ENCODE peak calls at places on chromosomes 5 and 9, in ten cellular contexts. One of them, this sample, is unnamed.

GRCh38 chr5:175275748-175276147 is 168.2 kb downstream of the DRD1 start:
- DNase-seq in thoracic aorta: no peak
- DNase-seq in AG04450: no peak
- DNase-seq in endothelial cell: no peak
- DNase-seq in tibial nerve: no peak
- DNase-seq in prostate gland: no peak
- DNase-seq in upper lobe of right lung: no peak
- DNase-seq in uterus: no peak
- DNase-seq in transverse colon: no peak
- DNase-seq in A549: no peak
- DNase-seq in this sample: no peak

GRCh38 chr5:39399135-39400036 is 25.4 kb downstream of the DAB2 start:
- DNase-seq in transverse colon: no peak
- DNase-seq in tibial nerve: peak
- DNase-seq in upper lobe of right lung: no peak
- DNase-seq in A549: peak
- DNase-seq in uterus: no peak
- DNase-seq in thoracic aorta: no peak
- DNase-seq in prostate gland: no peak
- DNase-seq in endothelial cell: no peak
- DNase-seq in AG04450: peak
- DNase-seq in this sample: no peak

GRCh38 chr9:94882953-94883641 is 156.6 kb downstream of the AOPEP start:
- DNase-seq in AG04450: no peak
- DNase-seq in thoracic aorta: no peak
- DNase-seq in prostate gland: no peak
- DNase-seq in uterus: no peak
- DNase-seq in A549: no peak
- DNase-seq in transverse colon: no peak
- DNase-seq in tibial nerve: no peak
- DNase-seq in endothelial cell: no peak
- DNase-seq in upper lobe of right lung: no peak
- DNase-seq in this sample: no peak

GRCh38 chr5:133357758-133358157 is 254.6 kb downstream of the FSTL4 start:
- DNase-seq in thoracic aorta: no peak
- DNase-seq in endothelial cell: no peak
- DNase-seq in A549: no peak
- DNase-seq in uterus: no peak
- DNase-seq in transverse colon: no peak
- DNase-seq in AG04450: no peak
- DNase-seq in prostate gland: no peak
- DNase-seq in upper lobe of right lung: no peak
- DNase-seq in tibial nerve: no peak
- DNase-seq in this sample: peak

GRCh38 chr9:104747565-104748358 is at the start of gene NIPSNAP3A:
- DNase-seq in A549: peak
- DNase-seq in thoracic aorta: no peak
- DNase-seq in upper lobe of right lung: peak
- DNase-seq in AG04450: peak
- DNase-seq in endothelial cell: peak
- DNase-seq in prostate gland: peak
- DNase-seq in tibial nerve: peak
- DNase-seq in transverse colon: peak
- DNase-seq in uterus: peak
- DNase-seq in this sample: peak

GRCh38 chr5:150309101-150309897 is 6.6 kb upstream of the ARSI start:
- DNase-seq in upper lobe of right lung: no peak
- DNase-seq in AG04450: no peak
- DNase-seq in endothelial cell: no peak
- DNase-seq in transverse colon: no peak
- DNase-seq in thoracic aorta: no peak
- DNase-seq in prostate gland: no peak
- DNase-seq in tibial nerve: no peak
- DNase-seq in A549: no peak
- DNase-seq in uterus: no peak
- DNase-seq in this sample: no peak

GRCh38 chr5:79702606-79703380 is 13.2 kb downstream of the CMYA5 start:
- DNase-seq in AG04450: no peak
- DNase-seq in tibial nerve: no peak
- DNase-seq in A549: peak
- DNase-seq in endothelial cell: peak
- DNase-seq in upper lobe of right lung: no peak
- DNase-seq in transverse colon: no peak
- DNase-seq in thoracic aorta: no peak
- DNase-seq in prostate gland: no peak
- DNase-seq in uterus: no peak
- DNase-seq in this sample: no peak

GRCh38 chr9:134189167-134189474 is 24.8 kb upstream of the RNU6ATAC start:
- DNase-seq in uterus: peak
- DNase-seq in thoracic aorta: no peak
- DNase-seq in AG04450: no peak
- DNase-seq in tibial nerve: no peak
- DNase-seq in upper lobe of right lung: peak
- DNase-seq in prostate gland: no peak
- DNase-seq in transverse colon: no peak
- DNase-seq in endothelial cell: no peak
- DNase-seq in A549: no peak
- DNase-seq in this sample: no peak

GRCh38 chr9:114316605-114317230 is 6.2 kb upstream of the ORM1 start:
- DNase-seq in upper lobe of right lung: peak
- DNase-seq in A549: no peak
- DNase-seq in prostate gland: no peak
- DNase-seq in uterus: no peak
- DNase-seq in tibial nerve: no peak
- DNase-seq in AG04450: no peak
- DNase-seq in thoracic aorta: no peak
- DNase-seq in endothelial cell: no peak
- DNase-seq in transverse colon: no peak
- DNase-seq in this sample: no peak

GRCh38 chr9:135797507-135798302 is 95.7 kb downstream of the KCNT1 start:
- DNase-seq in AG04450: no peak
- DNase-seq in A549: peak
- DNase-seq in upper lobe of right lung: no peak
- DNase-seq in uterus: no peak
- DNase-seq in prostate gland: no peak
- DNase-seq in tibial nerve: no peak
- DNase-seq in transverse colon: no peak
- DNase-seq in endothelial cell: peak
- DNase-seq in thoracic aorta: no peak
- DNase-seq in this sample: no peak

GRCh38 chr5:180832638-180833068 is 28.4 kb downstream of the ZFP62 start:
- DNase-seq in A549: no peak
- DNase-seq in transverse colon: peak
- DNase-seq in thoracic aorta: no peak
- DNase-seq in uterus: no peak
- DNase-seq in upper lobe of right lung: no peak
- DNase-seq in tibial nerve: no peak
- DNase-seq in AG04450: no peak
- DNase-seq in endothelial cell: no peak
- DNase-seq in prostate gland: no peak
- DNase-seq in this sample: no peak

GRCh38 chr9:75962186-75963036 is 71.9 kb downstream of the PCSK5 start:
- DNase-seq in transverse colon: no peak
- DNase-seq in A549: no peak
- DNase-seq in uterus: no peak
- DNase-seq in endothelial cell: no peak
- DNase-seq in thoracic aorta: no peak
- DNase-seq in prostate gland: peak
- DNase-seq in upper lobe of right lung: peak
- DNase-seq in tibial nerve: peak
- DNase-seq in AG04450: no peak
- DNase-seq in this sample: no peak

GRCh38 chr9:130323051-130323757 is 57.6 kb downstream of the HMCN2 start:
- DNase-seq in prostate gland: no peak
- DNase-seq in A549: no peak
- DNase-seq in transverse colon: no peak
- DNase-seq in upper lobe of right lung: no peak
- DNase-seq in endothelial cell: no peak
- DNase-seq in uterus: no peak
- DNase-seq in AG04450: no peak
- DNase-seq in tibial nerve: no peak
- DNase-seq in thoracic aorta: no peak
- DNase-seq in this sample: no peak

GRCh38 chr9:129719135-129719534 is 33.7 kb downstream of the PTGES start:
- DNase-seq in transverse colon: no peak
- DNase-seq in endothelial cell: no peak
- DNase-seq in tibial nerve: no peak
- DNase-seq in prostate gland: no peak
- DNase-seq in A549: no peak
- DNase-seq in thoracic aorta: no peak
- DNase-seq in upper lobe of right lung: no peak
- DNase-seq in AG04450: no peak
- DNase-seq in uterus: no peak
- DNase-seq in this sample: no peak

GRCh38 chr5:482506-482905 is 39.5 kb downstream of the EXOC3 start:
- DNase-seq in endothelial cell: no peak
- DNase-seq in transverse colon: no peak
- DNase-seq in prostate gland: no peak
- DNase-seq in uterus: no peak
- DNase-seq in AG04450: no peak
- DNase-seq in A549: no peak
- DNase-seq in thoracic aorta: no peak
- DNase-seq in tibial nerve: no peak
- DNase-seq in upper lobe of right lung: no peak
- DNase-seq in this sample: no peak

GRCh38 chr5:147809830-147810666 is 21.4 kb downstream of the SPINK1 start:
- DNase-seq in AG04450: no peak
- DNase-seq in upper lobe of right lung: no peak
- DNase-seq in thoracic aorta: no peak
- DNase-seq in A549: no peak
- DNase-seq in endothelial cell: no peak
- DNase-seq in prostate gland: no peak
- DNase-seq in tibial nerve: no peak
- DNase-seq in uterus: no peak
- DNase-seq in transverse colon: no peak
- DNase-seq in this sample: no peak

GRCh38 chr9:101387871-101388506 is 3.2 kb upstream of the BAAT start:
- DNase-seq in thoracic aorta: no peak
- DNase-seq in endothelial cell: no peak
- DNase-seq in tibial nerve: no peak
- DNase-seq in upper lobe of right lung: no peak
- DNase-seq in A549: no peak
- DNase-seq in transverse colon: no peak
- DNase-seq in AG04450: no peak
- DNase-seq in uterus: no peak
- DNase-seq in prostate gland: no peak
- DNase-seq in this sample: no peak

GRCh38 chr5:176810084-176810597 is at the start of gene UNC5A:
- DNase-seq in AG04450: no peak
- DNase-seq in upper lobe of right lung: no peak
- DNase-seq in tibial nerve: no peak
- DNase-seq in prostate gland: no peak
- DNase-seq in A549: no peak
- DNase-seq in uterus: no peak
- DNase-seq in endothelial cell: peak
- DNase-seq in thoracic aorta: no peak
- DNase-seq in transverse colon: peak
- DNase-seq in this sample: no peak

GRCh38 chr9:93267681-93268505 is 84.0 kb downstream of the WNK2 start:
- DNase-seq in upper lobe of right lung: peak
- DNase-seq in thoracic aorta: no peak
- DNase-seq in uterus: no peak
- DNase-seq in AG04450: no peak
- DNase-seq in endothelial cell: no peak
- DNase-seq in tibial nerve: no peak
- DNase-seq in prostate gland: no peak
- DNase-seq in A549: no peak
- DNase-seq in transverse colon: no peak
- DNase-seq in this sample: no peak

GRCh38 chr5:97560176-97560993 is 377.3 kb upstream of the RIOK2 start:
- DNase-seq in A549: no peak
- DNase-seq in tibial nerve: no peak
- DNase-seq in endothelial cell: no peak
- DNase-seq in transverse colon: no peak
- DNase-seq in upper lobe of right lung: no peak
- DNase-seq in uterus: no peak
- DNase-seq in thoracic aorta: no peak
- DNase-seq in prostate gland: no peak
- DNase-seq in AG04450: no peak
- DNase-seq in this sample: no peak
- TF ChIP-seq CTCF in A549: no peak
- TF ChIP-seq CTCF in tibial nerve: no peak
- TF ChIP-seq CTCF in endothelial cell: no peak
- TF ChIP-seq CTCF in transverse colon: no peak
- TF ChIP-seq CTCF in upper lobe of right lung: no peak
- TF ChIP-seq CTCF in uterus: no peak
- TF ChIP-seq CTCF in thoracic aorta: no peak
- TF ChIP-seq CTCF in prostate gland: no peak
- TF ChIP-seq CTCF in AG04450: no peak
- TF ChIP-seq CTCF in this sample: no peak

GRCh38 chr9:26748449-26749058 is 144.0 kb downstream of the CAAP1 start:
- DNase-seq in transverse colon: no peak
- DNase-seq in uterus: no peak
- DNase-seq in prostate gland: no peak
- DNase-seq in endothelial cell: no peak
- DNase-seq in AG04450: no peak
- DNase-seq in A549: no peak
- DNase-seq in thoracic aorta: no peak
- DNase-seq in upper lobe of right lung: no peak
- DNase-seq in tibial nerve: no peak
- DNase-seq in this sample: no peak
- TF ChIP-seq CTCF in transverse colon: no peak
- TF ChIP-seq CTCF in uterus: no peak
- TF ChIP-seq CTCF in prostate gland: no peak
- TF ChIP-seq CTCF in endothelial cell: no peak
- TF ChIP-seq CTCF in AG04450: no peak
- TF ChIP-seq CTCF in A549: no peak
- TF ChIP-seq CTCF in thoracic aorta: no peak
- TF ChIP-seq CTCF in upper lobe of right lung: no peak
- TF ChIP-seq CTCF in tibial nerve: no peak
- TF ChIP-seq CTCF in this sample: no peak

GRCh38 chr5:128083811-128084227 is 253 bp downstream of the SLC12A2 start:
- DNase-seq in A549: peak
- DNase-seq in transverse colon: no peak
- DNase-seq in upper lobe of right lung: no peak
- DNase-seq in endothelial cell: peak
- DNase-seq in thoracic aorta: peak
- DNase-seq in uterus: no peak
- DNase-seq in prostate gland: no peak
- DNase-seq in AG04450: no peak
- DNase-seq in tibial nerve: no peak
- DNase-seq in this sample: no peak
- TF ChIP-seq CTCF in A549: peak
- TF ChIP-seq CTCF in transverse colon: peak
- TF ChIP-seq CTCF in upper lobe of right lung: peak
- TF ChIP-seq CTCF in endothelial cell: peak
- TF ChIP-seq CTCF in thoracic aorta: peak
- TF ChIP-seq CTCF in uterus: no peak
- TF ChIP-seq CTCF in prostate gland: peak
- TF ChIP-seq CTCF in AG04450: peak
- TF ChIP-seq CTCF in tibial nerve: peak
- TF ChIP-seq CTCF in this sample: peak

DNA sequence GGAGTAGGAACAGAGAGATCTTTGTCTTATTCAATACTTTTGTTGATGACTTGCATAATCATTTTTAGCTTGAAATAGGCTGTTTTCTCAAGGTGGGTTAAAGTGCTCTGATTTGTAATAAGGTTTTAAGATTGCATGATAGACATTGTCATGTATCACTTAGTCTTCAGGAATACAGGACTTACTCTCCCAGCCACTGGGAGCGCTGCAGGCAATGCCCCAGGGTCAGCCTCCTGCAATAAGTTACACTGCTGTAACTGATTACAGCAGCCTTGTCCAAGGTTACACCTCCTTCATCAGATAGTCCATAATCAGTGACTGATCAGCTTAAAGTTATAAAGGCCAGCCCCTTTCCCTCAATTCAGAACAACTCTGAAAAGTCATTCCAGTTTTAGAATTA is 218.6 kb downstream of the ESM1 start:
- DNase-seq in prostate gland: no peak
- DNase-seq in transverse colon: no peak
- DNase-seq in AG04450: no peak
- DNase-seq in tibial nerve: no peak
- DNase-seq in uterus: no peak
- DNase-seq in thoracic aorta: no peak
- DNase-seq in A549: no peak
- DNase-seq in endothelial cell: no peak
- DNase-seq in upper lobe of right lung: no peak
- DNase-seq in this sample: no peak
- TF ChIP-seq CTCF in prostate gland: no peak
- TF ChIP-seq CTCF in transverse colon: no peak
- TF ChIP-seq CTCF in AG04450: no peak
- TF ChIP-seq CTCF in tibial nerve: no peak
- TF ChIP-seq CTCF in uterus: no peak
- TF ChIP-seq CTCF in thoracic aorta: no peak
- TF ChIP-seq CTCF in A549: no peak
- TF ChIP-seq CTCF in endothelial cell: no peak
- TF ChIP-seq CTCF in upper lobe of right lung: no peak
- TF ChIP-seq CTCF in this sample: no peak